ENCODE peak calls at places on chromosome 17, in six cellular contexts. One of them, this sample, is unnamed.
A peak's percentile ranks its signal among the peaks of the same experiment; 100 is the strongest.

GRCh38 chr17:61489719-61490490 is 37.7 kb downstream of the TBX4 start:
- DNase-seq in left ventricle myocardium inferior: no peak
- DNase-seq in heart right ventricle: no peak
- DNase-seq in GM23248: no peak
- DNase-seq in hepatocyte: no peak
- DNase-seq in heart left ventricle: no peak
- DNase-seq in this sample: no peak

GRCh38 chr17:67942810-67943209 is 53.5 kb downstream of the C17orf58 start:
- DNase-seq in left ventricle myocardium inferior: no peak
- DNase-seq in heart right ventricle: no peak
- DNase-seq in GM23248: peak; percentile 31
- DNase-seq in hepatocyte: peak; percentile 5
- DNase-seq in heart left ventricle: no peak
- DNase-seq in this sample: no peak

GRCh38 chr17:9839433-9839832 is 13.7 kb downstream of the GLP2R start:
- DNase-seq in left ventricle myocardium inferior: no peak
- DNase-seq in heart right ventricle: no peak
- DNase-seq in GM23248: peak; percentile 12
- DNase-seq in hepatocyte: no peak
- DNase-seq in heart left ventricle: no peak
- DNase-seq in this sample: no peak

GRCh38 chr17:76781056-76781982 is 43.4 kb downstream of the MFSD11 start:
- DNase-seq in left ventricle myocardium inferior: no peak
- DNase-seq in heart right ventricle: no peak
- DNase-seq in GM23248: no peak
- DNase-seq in hepatocyte: no peak
- DNase-seq in heart left ventricle: no peak
- DNase-seq in this sample: no peak

GRCh38 chr17:50348522-50349240 is 2.8 kb downstream of the XYLT2 start:
- DNase-seq in left ventricle myocardium inferior: no peak
- DNase-seq in heart right ventricle: no peak
- DNase-seq in GM23248: peak; percentile 66
- DNase-seq in hepatocyte: peak; percentile 2
- DNase-seq in heart left ventricle: no peak
- DNase-seq in this sample: no peak

GRCh38 chr17:69501591-69502468 is 87.3 kb downstream of the MAP2K6 start:
- DNase-seq in left ventricle myocardium inferior: no peak
- DNase-seq in heart right ventricle: no peak
- DNase-seq in GM23248: peak; percentile 68
- DNase-seq in hepatocyte: peak; percentile 64
- DNase-seq in heart left ventricle: no peak
- DNase-seq in this sample: peak; percentile 6

GRCh38 chr17:80503031-80503430 is 26.6 kb upstream of the NPTX1 start:
- DNase-seq in left ventricle myocardium inferior: no peak
- DNase-seq in heart right ventricle: no peak
- DNase-seq in GM23248: no peak
- DNase-seq in hepatocyte: no peak
- DNase-seq in heart left ventricle: no peak
- DNase-seq in this sample: no peak

GRCh38 chr17:30021708-30022317 is 80.4 kb downstream of the EFCAB5 start:
- DNase-seq in left ventricle myocardium inferior: no peak
- DNase-seq in heart right ventricle: no peak
- DNase-seq in GM23248: peak; percentile 76
- DNase-seq in hepatocyte: peak; percentile 70
- DNase-seq in heart left ventricle: no peak
- DNase-seq in this sample: no peak

GRCh38 chr17:10653987-10654386 is 3.1 kb downstream of the MYH3 start:
- DNase-seq in left ventricle myocardium inferior: no peak
- DNase-seq in heart right ventricle: no peak
- DNase-seq in GM23248: no peak
- DNase-seq in hepatocyte: no peak
- DNase-seq in heart left ventricle: no peak
- DNase-seq in this sample: no peak

GRCh38 chr17:77523562-77523961 is 382.8 kb downstream of the SEC14L1 start:
- DNase-seq in left ventricle myocardium inferior: no peak
- DNase-seq in heart right ventricle: no peak
- DNase-seq in GM23248: no peak
- DNase-seq in hepatocyte: no peak
- DNase-seq in heart left ventricle: no peak
- DNase-seq in this sample: no peak

GRCh38 chr17:8019161-8019560 is 16.7 kb downstream of the GUCY2D start:
- DNase-seq in left ventricle myocardium inferior: no peak
- DNase-seq in heart right ventricle: no peak
- DNase-seq in GM23248: no peak
- DNase-seq in hepatocyte: no peak
- DNase-seq in heart left ventricle: no peak
- DNase-seq in this sample: no peak

GRCh38 chr17:28551421-28552186 is 820 bp downstream of the UNC119 start:
- DNase-seq in left ventricle myocardium inferior: no peak
- DNase-seq in heart right ventricle: no peak
- DNase-seq in GM23248: peak; percentile 62
- DNase-seq in hepatocyte: peak; percentile 46
- DNase-seq in heart left ventricle: no peak
- DNase-seq in this sample: no peak

GRCh38 chr17:36722121-36722902 is 120.9 kb downstream of the MRM1 start:
- DNase-seq in left ventricle myocardium inferior: peak; percentile 44
- DNase-seq in heart right ventricle: peak; percentile 70
- DNase-seq in GM23248: peak; percentile 42
- DNase-seq in hepatocyte: peak; percentile 71
- DNase-seq in heart left ventricle: peak; percentile 53
- DNase-seq in this sample: no peak

GRCh38 chr17:50769884-50770283 is 2.6 kb upstream of the ANKRD40CL start:
- DNase-seq in left ventricle myocardium inferior: no peak
- DNase-seq in heart right ventricle: no peak
- DNase-seq in GM23248: no peak
- DNase-seq in hepatocyte: no peak
- DNase-seq in heart left ventricle: no peak
- DNase-seq in this sample: no peak

GRCh38 chr17:45948881-45949624 is 50.0 kb upstream of the STH start:
- DNase-seq in left ventricle myocardium inferior: peak; percentile 78
- DNase-seq in heart right ventricle: peak; percentile 80
- DNase-seq in GM23248: peak; percentile 90
- DNase-seq in hepatocyte: peak; percentile 86
- DNase-seq in heart left ventricle: peak; percentile 67
- DNase-seq in this sample: no peak

GRCh38 chr17:77106874-77107358 is 33.9 kb upstream of the SEC14L1 start:
- DNase-seq in left ventricle myocardium inferior: no peak
- DNase-seq in heart right ventricle: no peak
- DNase-seq in GM23248: no peak
- DNase-seq in hepatocyte: no peak
- DNase-seq in heart left ventricle: no peak
- DNase-seq in this sample: no peak

GRCh38 chr17:67376509-67376891 is 581 bp upstream of the PITPNC1 start:
- DNase-seq in left ventricle myocardium inferior: no peak
- DNase-seq in heart right ventricle: no peak
- DNase-seq in GM23248: peak; percentile 77
- DNase-seq in hepatocyte: peak; percentile 71
- DNase-seq in heart left ventricle: no peak
- DNase-seq in this sample: peak; percentile 12

GRCh38 chr17:16052486-16052885 is 52.9 kb downstream of the TTC19 start:
- DNase-seq in left ventricle myocardium inferior: no peak
- DNase-seq in heart right ventricle: no peak
- DNase-seq in GM23248: no peak
- DNase-seq in hepatocyte: no peak
- DNase-seq in heart left ventricle: no peak
- DNase-seq in this sample: no peak

GRCh38 chr17:38590988-38591758 is 14.6 kb downstream of the SRCIN1 start:
- DNase-seq in left ventricle myocardium inferior: no peak
- DNase-seq in heart right ventricle: no peak
- DNase-seq in GM23248: peak; percentile 32
- DNase-seq in hepatocyte: no peak
- DNase-seq in heart left ventricle: no peak
- DNase-seq in this sample: no peak

GRCh38 chr17:18270851-18271170 is 10.3 kb downstream of the MIEF2 start:
- DNase-seq in left ventricle myocardium inferior: no peak
- DNase-seq in heart right ventricle: no peak
- DNase-seq in GM23248: no peak
- DNase-seq in hepatocyte: no peak
- DNase-seq in heart left ventricle: no peak
- DNase-seq in this sample: no peak

GRCh38 chr17:63434951-63435571 is 11.0 kb downstream of the CYB561 start:
- DNase-seq in left ventricle myocardium inferior: peak; percentile 65
- DNase-seq in heart right ventricle: peak; percentile 79
- DNase-seq in GM23248: peak; percentile 27
- DNase-seq in hepatocyte: no peak
- DNase-seq in heart left ventricle: peak; percentile 74
- DNase-seq in this sample: peak; percentile 42

GRCh38 chr17:19388791-19389190 is 1.8 kb upstream of the MFAP4 start:
- DNase-seq in left ventricle myocardium inferior: no peak
- DNase-seq in heart right ventricle: no peak
- DNase-seq in GM23248: no peak
- DNase-seq in hepatocyte: no peak
- DNase-seq in heart left ventricle: no peak
- DNase-seq in this sample: no peak

GRCh38 chr17:31390748-31391495 is 553 bp upstream of the RAB11FIP4 start:
- DNase-seq in left ventricle myocardium inferior: no peak
- DNase-seq in heart right ventricle: no peak
- DNase-seq in GM23248: peak; percentile 11
- DNase-seq in hepatocyte: no peak
- DNase-seq in heart left ventricle: peak; percentile 19
- DNase-seq in this sample: peak; percentile 61

GRCh38 chr17:17682293-17682736 is 1.1 kb downstream of the RAI1 start:
- DNase-seq in left ventricle myocardium inferior: peak; percentile 54
- DNase-seq in heart right ventricle: peak; percentile 59
- DNase-seq in GM23248: peak; percentile 76
- DNase-seq in hepatocyte: peak; percentile 82
- DNase-seq in heart left ventricle: peak; percentile 74
- DNase-seq in this sample: peak; percentile 67

GRCh38 chr17:9239821-9240658 is 218.7 kb downstream of the NTN1 start:
- DNase-seq in left ventricle myocardium inferior: peak; percentile 82
- DNase-seq in heart right ventricle: peak; percentile 82
- DNase-seq in GM23248: peak; percentile 91
- DNase-seq in hepatocyte: peak; percentile 88
- DNase-seq in heart left ventricle: peak; percentile 84
- DNase-seq in this sample: no peak

GRCh38 chr17:700504-701094 is 14.0 kb downstream of the VPS53 start:
- DNase-seq in left ventricle myocardium inferior: no peak
- DNase-seq in heart right ventricle: no peak
- DNase-seq in GM23248: peak; percentile 47
- DNase-seq in hepatocyte: peak; percentile 40
- DNase-seq in heart left ventricle: no peak
- DNase-seq in this sample: no peak

DNA sequence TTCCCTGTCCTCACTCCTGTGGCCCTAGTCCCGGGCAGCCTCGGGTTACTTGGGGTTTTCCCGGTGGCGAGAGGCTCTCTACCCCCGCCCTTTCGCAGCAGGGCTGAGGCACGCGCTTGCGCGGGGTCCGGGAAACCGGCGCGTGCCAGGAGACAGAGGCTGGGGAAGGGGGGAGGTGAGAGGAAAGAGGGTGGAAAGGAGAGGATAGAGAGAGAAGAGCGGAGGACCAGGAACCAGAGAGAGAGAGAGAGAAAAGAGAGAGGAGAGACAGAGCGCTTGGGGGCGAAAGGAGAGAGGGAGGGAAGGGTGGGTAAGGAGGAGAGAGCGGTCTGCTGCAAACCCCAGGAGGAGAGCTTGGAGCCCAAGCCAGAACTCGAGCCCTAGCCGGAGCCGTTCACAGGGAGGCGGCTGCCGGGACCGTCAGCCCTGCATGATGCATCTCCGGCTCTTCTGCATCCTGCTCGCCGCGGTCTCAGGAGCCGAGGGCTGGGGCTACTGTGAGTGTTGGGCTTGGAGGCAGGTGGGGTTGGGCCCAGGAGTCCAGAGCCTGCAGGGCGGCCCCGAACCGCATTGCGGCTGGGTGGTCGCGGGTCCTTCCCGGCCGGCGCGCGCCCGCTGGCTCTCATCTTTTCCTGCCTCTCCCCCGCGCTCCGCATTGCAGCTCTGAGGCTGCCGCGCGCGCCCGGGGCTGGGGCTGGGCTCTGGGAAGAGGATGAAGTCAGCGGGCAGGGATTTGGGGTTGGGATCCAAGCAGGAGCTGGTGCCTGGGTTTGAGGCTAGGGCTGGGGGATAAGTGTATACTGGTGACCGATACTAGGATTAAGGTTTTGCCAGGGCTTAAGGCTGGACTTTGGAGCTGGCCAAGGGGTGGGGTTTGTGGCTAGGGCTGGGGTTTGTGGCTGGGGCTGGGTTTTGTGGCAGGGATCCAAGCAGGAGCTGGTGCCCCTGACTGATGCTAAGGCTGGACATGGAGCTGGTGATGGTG is at the start of gene CNTNAP1:
- DNase-seq in left ventricle myocardium inferior: peak; percentile 53
- DNase-seq in heart right ventricle: peak; percentile 58
- DNase-seq in GM23248: peak; percentile 89
- DNase-seq in hepatocyte: peak; percentile 87
- DNase-seq in heart left ventricle: peak; percentile 64
- DNase-seq in this sample: peak; percentile 68
- H3K27ac ChIP-seq in left ventricle myocardium inferior: peak within 1 kb of the TSS; percentile 97
- H3K27ac ChIP-seq in heart right ventricle: peak within 1 kb of the TSS; percentile 66
- H3K27ac ChIP-seq in GM23248: peak within 1 kb of the TSS; percentile 66
- H3K27ac ChIP-seq in hepatocyte: peak within 1 kb of the TSS; percentile 53
- H3K27ac ChIP-seq in heart left ventricle: peak within 1 kb of the TSS; percentile 64
- H3K27ac ChIP-seq in this sample: peak within 1 kb of the TSS; percentile 67

GRCh38 chr17:65219124-65219523 is 82.0 kb downstream of the RGS9 start:
- DNase-seq in left ventricle myocardium inferior: no peak
- DNase-seq in heart right ventricle: no peak
- DNase-seq in GM23248: peak; percentile 40
- DNase-seq in hepatocyte: no peak
- DNase-seq in heart left ventricle: no peak
- DNase-seq in this sample: no peak
- H3K27ac ChIP-seq in left ventricle myocardium inferior: no peak overlapping the region
- H3K27ac ChIP-seq in heart right ventricle: no peak overlapping the region
- H3K27ac ChIP-seq in GM23248: no peak overlapping the region
- H3K27ac ChIP-seq in hepatocyte: no peak overlapping the region
- H3K27ac ChIP-seq in heart left ventricle: no peak overlapping the region
- H3K27ac ChIP-seq in this sample: no peak overlapping the region

GRCh38 chr17:82001657-82002056 is 21.0 kb downstream of the CENPX start:
- DNase-seq in left ventricle myocardium inferior: no peak
- DNase-seq in heart right ventricle: no peak
- DNase-seq in GM23248: no peak
- DNase-seq in hepatocyte: no peak
- DNase-seq in heart left ventricle: no peak
- DNase-seq in this sample: no peak

GRCh38 chr17:82005701-82006348 is 16.9 kb downstream of the CENPX start:
- DNase-seq in left ventricle myocardium inferior: no peak
- DNase-seq in heart right ventricle: no peak
- DNase-seq in GM23248: no peak
- DNase-seq in hepatocyte: no peak
- DNase-seq in heart left ventricle: no peak
- DNase-seq in this sample: no peak

GRCh38 chr17:82000803-82001649 is 21.7 kb downstream of the CENPX start:
- DNase-seq in left ventricle myocardium inferior: no peak
- DNase-seq in heart right ventricle: no peak
- DNase-seq in GM23248: no peak
- DNase-seq in hepatocyte: no peak
- DNase-seq in heart left ventricle: no peak
- DNase-seq in this sample: no peak

GRCh38 chr17:82004485-82005455 is 17.9 kb downstream of the CENPX start:
- DNase-seq in left ventricle myocardium inferior: no peak
- DNase-seq in heart right ventricle: no peak
- DNase-seq in GM23248: no peak
- DNase-seq in hepatocyte: no peak
- DNase-seq in heart left ventricle: no peak
- DNase-seq in this sample: no peak

GRCh38 chr17:82003411-82004381 is 19.0 kb downstream of the CENPX start:
- DNase-seq in left ventricle myocardium inferior: no peak
- DNase-seq in heart right ventricle: peak; percentile 48
- DNase-seq in GM23248: peak; percentile 99
- DNase-seq in hepatocyte: peak; percentile 88
- DNase-seq in heart left ventricle: peak; percentile 53
- DNase-seq in this sample: no peak
- H3K27ac ChIP-seq in left ventricle myocardium inferior: no peak overlapping the region
- H3K27ac ChIP-seq in heart right ventricle: no peak overlapping the region
- H3K27ac ChIP-seq in GM23248: peak overlapping the region; percentile 82
- H3K27ac ChIP-seq in hepatocyte: peak overlapping the region; percentile 68
- H3K27ac ChIP-seq in heart left ventricle: no peak overlapping the region
- H3K27ac ChIP-seq in this sample: no peak overlapping the region

GRCh38 chr17:75181110-75181509 is 1.6 kb downstream of the SUMO2 start:
- DNase-seq in left ventricle myocardium inferior: no peak
- DNase-seq in heart right ventricle: no peak
- DNase-seq in GM23248: peak; percentile 20
- DNase-seq in hepatocyte: no peak
- DNase-seq in heart left ventricle: no peak
- DNase-seq in this sample: no peak
- H3K27ac ChIP-seq in left ventricle myocardium inferior: peak overlapping the region; percentile 100
- H3K27ac ChIP-seq in heart right ventricle: peak overlapping the region; percentile 99
- H3K27ac ChIP-seq in GM23248: peak overlapping the region; percentile 6
- H3K27ac ChIP-seq in hepatocyte: no peak overlapping the region
- H3K27ac ChIP-seq in heart left ventricle: peak overlapping the region; percentile 100
- H3K27ac ChIP-seq in this sample: no peak overlapping the region